ENCODE peak calls at places on chromosome 19, in seven cellular contexts. A is mucosa of descending colon; C is stimulated activated CD4-positive, alpha-beta T cell treated with anti-CD3 and anti-CD28 coated beads, Interleukin-4, amount 100 ng/mL, for 4 hours; P is mesendoderm; U is left lung; I is effector CD4-positive, alpha-beta T cell; O is cardiac fibroblast. T is an unnamed sample.

GRCh38 chr19:1970003-1970805 is 29.2 kb downstream of the CSNK1G2 start:
- DNase-seq in P (no peak), U (no peak), O (no peak), C (no peak), A (no peak), I (no peak), T (no peak)

GRCh38 chr19:17757125-17757524 is 5.8 kb downstream of the FCHO1 start:
- DNase-seq in U (no peak), I (no peak), O (peak), A (no peak), C (no peak), P (no peak), T (no peak)

GRCh38 chr19:8438236-8438635 is 6.5 kb upstream of the HNRNPM start:
- DNase-seq in C (no peak), O (no peak), A (peak), I (no peak), U (no peak), P (no peak), T (no peak)

GRCh38 chr19:51356159-51356801 is 9.9 kb downstream of the ETFB start:
- DNase-seq in I (no peak), P (no peak), U (no peak), O (no peak), A (no peak), C (no peak), T (no peak)

GRCh38 chr19:10936661-10937084 is 8.1 kb downstream of the TIMM29 start:
- DNase-seq in O (peak), I (peak), C (no peak), A (no peak), U (no peak), P (peak), T (no peak)

GRCh38 chr19:40705362-40705651 is 11.4 kb downstream of the COQ8B start:
- DNase-seq in O (peak), I (no peak), C (no peak), U (no peak), P (no peak), A (no peak), T (no peak)

GRCh38 chr19:31826325-31826724 is 477.1 kb upstream of the TSHZ3 start:
- DNase-seq in P (no peak), A (no peak), I (no peak), O (no peak), U (no peak), C (no peak), T (no peak)

GRCh38 chr19:6233051-6233826 is 46.5 kb downstream of the MLLT1 start:
- DNase-seq in C (no peak), I (no peak), U (peak), P (no peak), O (peak), A (peak), T (peak)

GRCh38 chr19:18156841-18157464 is 4.0 kb downstream of the PIK3R2 start:
- DNase-seq in A (peak), I (no peak), O (peak), P (no peak), U (peak), C (no peak), T (peak)

GRCh38 chr19:5891938-5892771 is 11.4 kb downstream of the NDUFA11 start:
- DNase-seq in O (peak), A (no peak), I (no peak), P (peak), U (no peak), C (no peak), T (no peak)

GRCh38 chr19:42048992-42049391 is 21.0 kb downstream of the GRIK5 start:
- DNase-seq in I (no peak), C (peak), U (no peak), P (no peak), O (no peak), A (no peak), T (no peak)

GRCh38 chr19:38386300-38386967 is 1.4 kb downstream of the GGN start:
- DNase-seq in U (no peak), P (no peak), I (no peak), C (no peak), A (no peak), O (no peak), T (no peak)

GRCh38 chr19:33175886-33176669 is 18.1 kb upstream of the LRP3 start:
- DNase-seq in O (peak), U (no peak), C (no peak), P (peak), I (peak), A (no peak), T (peak)

GRCh38 chr19:51064534-51065220 is at the start of gene KLK13:
- DNase-seq in C (no peak), A (no peak), U (no peak), I (no peak), O (peak), P (peak), T (no peak)

T was measured in cardiac septum.